ENCODE peak calls at places on chromosome 7, in seven cellular contexts. J is ovary, P is H9, X is stomach, B is OCI-LY7, M is left ventricle myocardium inferior, Q is brain microvascular endothelial cell. L is an unnamed sample.

GRCh38 chr7:155206286-155207020 is 91.2 kb upstream of the INSIG1 start:
- DNase-seq in J (no peak), P (no peak), X (peak), B (peak), M (peak), Q (peak), L (no peak)

GRCh38 chr7:40175725-40176510 is 41.1 kb downstream of the SUGCT start:
- DNase-seq in J (no peak), P (no peak), X (no peak), B (no peak), M (no peak), Q (peak), L (no peak)

GRCh38 chr7:149161241-149161848 is 14.1 kb downstream of the ZNF398 start:
- DNase-seq in J (no peak), P (no peak), X (no peak), B (no peak), M (no peak), Q (no peak), L (no peak)

GRCh38 chr7:132738254-132738653 is 162.0 kb upstream of the PLXNA4 start:
- DNase-seq in J (no peak), P (no peak), X (no peak), B (no peak), M (no peak), Q (peak), L (no peak)

GRCh38 chr7:30893357-30893756 is 18.3 kb upstream of the AQP1 start:
- DNase-seq in J (no peak), P (no peak), X (no peak), B (no peak), M (peak), Q (peak), L (no peak)

GRCh38 chr7:83876593-83876992 is 227.7 kb upstream of the SEMA3E start:
- DNase-seq in J (no peak), P (no peak), X (no peak), B (no peak), M (no peak), Q (peak), L (no peak)

GRCh38 chr7:43449577-43449976 is 133.3 kb upstream of the STK17A start:
- DNase-seq in J (no peak), P (no peak), X (no peak), B (no peak), M (no peak), Q (no peak), L (no peak)

GRCh38 chr7:55476852-55477780 is 95.2 kb downstream of the VOPP1 start:
- DNase-seq in J (no peak), P (peak), X (no peak), B (no peak), M (no peak), Q (no peak), L (no peak)

GRCh38 chr7:158454631-158455030 is 133.0 kb downstream of the PTPRN2 start:
- DNase-seq in J (no peak), P (no peak), X (no peak), B (no peak), M (no peak), Q (no peak), L (no peak)

GRCh38 chr7:28984631-28985030 is 26.5 kb upstream of the TRIL start:
- DNase-seq in J (no peak), P (peak), X (peak), B (no peak), M (peak), Q (peak), L (no peak)

GRCh38 chr7:26508917-26509316 is 217.3 kb downstream of the SNX10 start:
- DNase-seq in J (no peak), P (peak), X (no peak), B (no peak), M (no peak), Q (no peak), L (no peak)

GRCh38 chr7:112014347-112014746 is 191.9 kb downstream of the DOCK4 start:
- DNase-seq in J (no peak), P (no peak), X (no peak), B (no peak), M (no peak), Q (no peak), L (no peak)

GRCh38 chr7:134761206-134761786 is 18.1 kb upstream of the CALD1 start:
- DNase-seq in J (no peak), P (no peak), X (no peak), B (no peak), M (no peak), Q (no peak), L (no peak)

GRCh38 chr7:130092598-130092997 is 22.3 kb downstream of the KLHDC10 start:
- DNase-seq in J (no peak), P (no peak), X (no peak), B (peak), M (no peak), Q (no peak), L (no peak)

GRCh38 chr7:98178762-98179490 is 32.3 kb upstream of the BHLHA15 start:
- DNase-seq in J (no peak), P (no peak), X (no peak), B (no peak), M (no peak), Q (no peak), L (no peak)

GRCh38 chr7:136303162-136303561 is 326.0 kb upstream of the MTPN start:
- DNase-seq in J (no peak), P (no peak), X (no peak), B (no peak), M (no peak), Q (no peak), L (no peak)

GRCh38 chr7:129489491-129489890 is 12.8 kb upstream of the SMKR1 start:
- DNase-seq in J (no peak), P (no peak), X (no peak), B (no peak), M (no peak), Q (peak), L (no peak)

GRCh38 chr7:155167706-155168365 is 97.7 kb downstream of the HTR5A start:
- DNase-seq in J (no peak), P (no peak), X (no peak), B (no peak), M (no peak), Q (no peak), L (no peak)

GRCh38 chr7:80244206-80244956 is 109.8 kb downstream of the GNAI1 start:
- DNase-seq in J (no peak), P (no peak), X (no peak), B (no peak), M (no peak), Q (no peak), L (no peak)

GRCh38 chr7:39509441-39509840 is 56.8 kb upstream of the YAE1 start:
- DNase-seq in J (no peak), P (no peak), X (no peak), B (no peak), M (no peak), Q (no peak), L (no peak)

GRCh38 chr7:13945670-13946069 is 43.8 kb downstream of the ETV1 start:
- DNase-seq in J (no peak), P (no peak), X (no peak), B (no peak), M (no peak), Q (no peak), L (no peak)

GRCh38 chr7:132784406-132784805 is 208.1 kb upstream of the PLXNA4 start:
- DNase-seq in J (no peak), P (no peak), X (no peak), B (no peak), M (no peak), Q (no peak), L (no peak)

GRCh38 chr7:105014725-105015630 is 973 bp downstream of the KMT2E start:
- DNase-seq in J (peak), P (peak), X (peak), B (peak), M (no peak), Q (no peak), L (peak)

GRCh38 chr7:14690075-14690474 is 212.5 kb downstream of the DGKB start:
- DNase-seq in J (no peak), P (no peak), X (no peak), B (no peak), M (no peak), Q (no peak), L (no peak)

GRCh38 chr7:153389261-153389660 is 629.7 kb downstream of the ACTR3B start:
- DNase-seq in J (no peak), P (no peak), X (no peak), B (no peak), M (no peak), Q (no peak), L (no peak)

GRCh38 chr7:128880791-128881457 is 18.3 kb downstream of the ATP6V1F start:
- DNase-seq in J (no peak), P (no peak), X (no peak), B (no peak), M (peak), Q (no peak), L (no peak)

GRCh38 chr7:46485481-46486065 is 564.5 kb upstream of the IGFBP3 start:
- DNase-seq in J (no peak), P (no peak), X (no peak), B (no peak), M (no peak), Q (peak), L (no peak)

DNA sequence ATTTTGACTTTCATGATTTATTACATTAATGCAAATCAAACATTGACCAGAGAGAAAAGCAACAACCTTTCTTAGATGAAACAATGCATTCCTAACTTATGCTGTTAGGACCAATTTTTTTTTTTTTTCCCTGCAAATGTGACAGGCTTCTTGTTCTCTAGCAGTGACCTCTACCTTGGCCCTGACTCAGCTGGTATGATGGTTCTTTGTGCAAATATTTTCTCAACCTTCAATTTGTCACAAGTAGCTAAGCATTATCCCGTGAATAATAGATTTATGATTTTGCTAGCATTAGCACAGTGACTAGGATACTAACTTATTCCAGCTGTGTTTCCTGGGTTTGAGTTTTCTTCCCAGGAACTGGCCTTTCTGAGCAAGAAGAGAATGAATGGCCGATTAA is 64.9 kb downstream of the PPP1R9A start:
- DNase-seq in J (no peak), P (no peak), X (no peak), B (no peak), M (no peak), Q (peak), L (no peak)
- H3K27ac ChIP-seq in J (no peak), P (no peak), X (no peak), B (no peak), M (no peak), Q (no peak), L (no peak)

GRCh38 chr7:3254718-3255117 is 46.3 kb upstream of the SDK1 start:
- DNase-seq in J (no peak), P (no peak), X (no peak), B (no peak), M (no peak), Q (no peak), L (no peak)

GRCh38 chr7:3264693-3265339 is 36.2 kb upstream of the SDK1 start:
- DNase-seq in J (no peak), P (no peak), X (no peak), B (no peak), M (no peak), Q (no peak), L (no peak)

GRCh38 chr7:3260425-3260762 is 40.7 kb upstream of the SDK1 start:
- DNase-seq in J (peak), P (no peak), X (no peak), B (no peak), M (no peak), Q (no peak), L (no peak)

GRCh38 chr7:3265388-3265787 is 35.7 kb upstream of the SDK1 start:
- DNase-seq in J (no peak), P (no peak), X (no peak), B (no peak), M (no peak), Q (no peak), L (no peak)

GRCh38 chr7:3259711-3260424 is 41.2 kb upstream of the SDK1 start:
- DNase-seq in J (peak), P (no peak), X (no peak), B (no peak), M (no peak), Q (peak), L (no peak)
- H3K27ac ChIP-seq in J (peak), P (no peak), X (peak), B (no peak), M (no peak), Q (peak), L (no peak)

DNA sequence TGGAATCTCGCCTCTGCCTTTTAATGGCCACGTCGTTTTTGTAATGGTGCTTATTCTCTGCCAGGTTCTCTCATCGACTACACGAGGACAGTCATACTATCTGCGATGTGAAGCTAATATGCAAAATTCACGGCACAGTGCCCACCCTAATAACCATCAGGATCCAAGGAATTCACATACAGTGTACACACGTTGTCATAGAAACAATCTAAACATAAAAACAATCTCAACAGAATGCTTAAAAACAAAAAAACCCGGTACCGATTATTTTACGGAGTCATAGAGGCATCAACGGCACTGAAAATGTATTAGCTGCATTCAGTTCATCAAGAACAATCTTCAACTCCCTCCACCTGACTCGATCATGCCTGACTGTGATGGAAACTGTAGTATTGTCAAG is 661 bp downstream of the MRPS33 start:
- DNase-seq in J (no peak), P (no peak), X (no peak), B (no peak), M (no peak), Q (peak), L (no peak)
- H3K27ac ChIP-seq in J (no peak), P (no peak), X (peak), B (peak), M (peak), Q (peak), L (peak)

GRCh38 chr7:139702313-139702731 is 75.5 kb downstream of the HIPK2 start:
- DNase-seq in J (peak), P (no peak), X (peak), B (no peak), M (no peak), Q (no peak), L (no peak)

GRCh38 chr7:139702811-139703467 is 74.9 kb downstream of the HIPK2 start:
- DNase-seq in J (no peak), P (no peak), X (peak), B (no peak), M (no peak), Q (no peak), L (no peak)

GRCh38 chr7:139700505-139701235 is 77.1 kb downstream of the HIPK2 start:
- DNase-seq in J (no peak), P (no peak), X (no peak), B (no peak), M (no peak), Q (no peak), L (no peak)

GRCh38 chr7:139703468-139704307 is 74.1 kb downstream of the HIPK2 start:
- DNase-seq in J (no peak), P (no peak), X (no peak), B (no peak), M (no peak), Q (no peak), L (no peak)

GRCh38 chr7:139701908-139702307 is 75.9 kb downstream of the HIPK2 start:
- DNase-seq in J (no peak), P (no peak), X (peak), B (no peak), M (no peak), Q (no peak), L (no peak)
- H3K27ac ChIP-seq in J (no peak), P (no peak), X (peak), B (no peak), M (peak), Q (no peak), L (peak)

DNA sequence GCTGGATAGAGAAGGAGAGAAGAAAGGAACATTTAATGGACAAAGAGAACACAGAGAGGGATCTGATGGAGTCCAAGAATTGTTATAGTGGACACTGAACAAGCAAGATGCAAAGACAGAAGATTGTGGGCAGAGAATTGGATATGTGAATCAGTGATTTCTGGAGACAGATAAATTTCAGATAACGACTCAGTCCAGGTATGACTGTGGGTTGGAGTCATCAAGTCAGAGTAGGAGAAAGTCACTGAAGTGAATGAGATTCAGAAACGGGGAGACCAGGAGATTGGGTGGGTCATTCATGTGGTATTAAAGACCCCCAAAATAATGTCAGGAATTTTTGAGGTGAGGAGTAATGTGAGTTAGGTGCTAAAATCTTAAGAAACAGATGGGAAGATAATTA is 23.0 kb downstream of the ASB4 start:
- DNase-seq in J (no peak), P (no peak), X (no peak), B (no peak), M (no peak), Q (no peak), L (no peak)
- H3K27ac ChIP-seq in J (no peak), P (no peak), X (no peak), B (no peak), M (no peak), Q (no peak), L (no peak)

GRCh38 chr7:120658516-120658915 is 199.4 kb downstream of the TSPAN12 start:
- DNase-seq in J (no peak), P (no peak), X (no peak), B (no peak), M (no peak), Q (no peak), L (no peak)

DNA sequence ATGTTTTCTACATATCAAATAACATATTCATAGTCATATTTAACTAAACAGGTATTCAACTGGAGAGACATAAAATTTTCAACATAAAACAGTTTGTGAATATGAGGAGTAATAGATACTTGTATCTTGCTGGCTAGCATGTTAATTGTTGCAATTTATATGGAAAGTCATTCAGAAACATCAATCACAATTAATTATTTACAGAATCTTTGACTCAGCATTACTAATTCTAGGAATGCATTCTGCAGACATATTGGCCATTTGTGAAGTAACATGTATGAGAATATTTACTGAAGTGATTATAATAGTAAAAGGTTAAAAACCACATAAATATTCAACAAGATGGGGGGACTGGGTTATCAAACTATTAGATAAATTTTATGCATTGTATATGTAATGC is 203.7 kb downstream of the TSPAN12 start:
- DNase-seq in J (no peak), P (no peak), X (no peak), B (no peak), M (no peak), Q (no peak), L (no peak)
- H3K27ac ChIP-seq in J (no peak), P (no peak), X (no peak), B (no peak), M (no peak), Q (no peak), L (no peak)

GRCh38 chr7:6169805-6170520 is 102.5 kb downstream of the CYTH3 start:
- DNase-seq in J (no peak), P (no peak), X (no peak), B (no peak), M (no peak), Q (no peak), L (no peak)

GRCh38 chr7:6172331-6173295 is 99.8 kb downstream of the CYTH3 start:
- DNase-seq in J (no peak), P (no peak), X (no peak), B (no peak), M (no peak), Q (no peak), L (no peak)

GRCh38 chr7:6168469-6168868 is 104.0 kb downstream of the CYTH3 start:
- DNase-seq in J (no peak), P (no peak), X (no peak), B (no peak), M (no peak), Q (no peak), L (no peak)

GRCh38 chr7:6171532-6172330 is 100.7 kb downstream of the CYTH3 start:
- DNase-seq in J (no peak), P (peak), X (no peak), B (no peak), M (no peak), Q (no peak), L (no peak)

GRCh38 chr7:6170571-6171531 is 101.6 kb downstream of the CYTH3 start:
- DNase-seq in J (no peak), P (no peak), X (no peak), B (no peak), M (no peak), Q (no peak), L (no peak)
- H3K27ac ChIP-seq in J (no peak), P (no peak), X (no peak), B (no peak), M (peak), Q (no peak), L (no peak)